ENCODE peak calls at places on chromosomes 16 and 17, in five cellular contexts. One of them, this sample, is unnamed. For H3K36me3 and H3K9me3, the result is how much of the 10 kb centered on the place peaks cover.

GRCh38 chr16:23296994-23297393 is 5.1 kb upstream of the SCNN1B start:
- DNase-seq in CD8-positive, alpha-beta memory T cell: no peak
- DNase-seq in fibroblast of lung: no peak
- DNase-seq in ascending aorta: no peak
- DNase-seq in MM.1S: peak
- DNase-seq in this sample: no peak

GRCh38 chr17:30290696-30291570 is 811 bp downstream of the BLMH start:
- DNase-seq in CD8-positive, alpha-beta memory T cell: peak
- DNase-seq in fibroblast of lung: peak
- DNase-seq in ascending aorta: no peak
- DNase-seq in MM.1S: peak
- DNase-seq in this sample: no peak

GRCh38 chr17:3796110-3796821 is 4.7 kb downstream of the ITGAE start:
- DNase-seq in CD8-positive, alpha-beta memory T cell: peak
- DNase-seq in fibroblast of lung: no peak
- DNase-seq in ascending aorta: peak
- DNase-seq in MM.1S: no peak
- DNase-seq in this sample: no peak

GRCh38 chr17:1577186-1577585 is 14.6 kb upstream of the PITPNA start:
- DNase-seq in CD8-positive, alpha-beta memory T cell: no peak
- DNase-seq in fibroblast of lung: peak
- DNase-seq in ascending aorta: peak
- DNase-seq in MM.1S: no peak
- DNase-seq in this sample: no peak

GRCh38 chr17:68441064-68441770 is 16.1 kb downstream of the WIPI1 start:
- DNase-seq in CD8-positive, alpha-beta memory T cell: no peak
- DNase-seq in fibroblast of lung: no peak
- DNase-seq in ascending aorta: no peak
- DNase-seq in MM.1S: no peak
- DNase-seq in this sample: no peak

GRCh38 chr17:45646288-45646988 is 137.7 kb upstream of the CRHR1 start:
- DNase-seq in CD8-positive, alpha-beta memory T cell: no peak
- DNase-seq in fibroblast of lung: no peak
- DNase-seq in ascending aorta: no peak
- DNase-seq in MM.1S: no peak
- DNase-seq in this sample: no peak

GRCh38 chr17:38727661-38728220 is 2.4 kb upstream of the CISD3 start:
- DNase-seq in CD8-positive, alpha-beta memory T cell: peak
- DNase-seq in fibroblast of lung: no peak
- DNase-seq in ascending aorta: no peak
- DNase-seq in MM.1S: no peak
- DNase-seq in this sample: no peak

GRCh38 chr17:12596961-12597360 is 68.7 kb upstream of the MYOCD start:
- DNase-seq in CD8-positive, alpha-beta memory T cell: no peak
- DNase-seq in fibroblast of lung: no peak
- DNase-seq in ascending aorta: no peak
- DNase-seq in MM.1S: no peak
- DNase-seq in this sample: no peak

GRCh38 chr17:18916816-18917496 is 35.0 kb upstream of the SLC5A10 start:
- DNase-seq in CD8-positive, alpha-beta memory T cell: no peak
- DNase-seq in fibroblast of lung: no peak
- DNase-seq in ascending aorta: no peak
- DNase-seq in MM.1S: no peak
- DNase-seq in this sample: no peak

GRCh38 chr16:10538583-10538982 is 41.8 kb downstream of the EMP2 start:
- DNase-seq in CD8-positive, alpha-beta memory T cell: no peak
- DNase-seq in fibroblast of lung: no peak
- DNase-seq in ascending aorta: no peak
- DNase-seq in MM.1S: no peak
- DNase-seq in this sample: no peak

GRCh38 chr16:81626181-81626674 is 152.9 kb upstream of the PLCG2 start:
- DNase-seq in CD8-positive, alpha-beta memory T cell: no peak
- DNase-seq in fibroblast of lung: no peak
- DNase-seq in ascending aorta: no peak
- DNase-seq in MM.1S: no peak
- DNase-seq in this sample: no peak

GRCh38 chr16:14291941-14292825 is 221.1 kb downstream of the MRTFB start:
- DNase-seq in CD8-positive, alpha-beta memory T cell: no peak
- DNase-seq in fibroblast of lung: no peak
- DNase-seq in ascending aorta: no peak
- DNase-seq in MM.1S: no peak
- DNase-seq in this sample: no peak

GRCh38 chr17:21129023-21129681 is 2.4 kb downstream of the DHRS7B start:
- DNase-seq in CD8-positive, alpha-beta memory T cell: no peak
- DNase-seq in fibroblast of lung: peak
- DNase-seq in ascending aorta: no peak
- DNase-seq in MM.1S: no peak
- DNase-seq in this sample: no peak

GRCh38 chr17:62085511-62086408 is 20.7 kb upstream of the MED13 start:
- DNase-seq in CD8-positive, alpha-beta memory T cell: no peak
- DNase-seq in fibroblast of lung: no peak
- DNase-seq in ascending aorta: no peak
- DNase-seq in MM.1S: no peak
- DNase-seq in this sample: no peak

GRCh38 chr17:39167492-39167891 is 1.5 kb upstream of the ARL5C start:
- DNase-seq in CD8-positive, alpha-beta memory T cell: no peak
- DNase-seq in fibroblast of lung: peak
- DNase-seq in ascending aorta: no peak
- DNase-seq in MM.1S: peak
- DNase-seq in this sample: no peak

GRCh38 chr17:19238167-19238505 is 970 bp downstream of the EPN2 start:
- DNase-seq in CD8-positive, alpha-beta memory T cell: no peak
- DNase-seq in fibroblast of lung: no peak
- DNase-seq in ascending aorta: no peak
- DNase-seq in MM.1S: peak
- DNase-seq in this sample: no peak

GRCh38 chr17:39822051-39822450 is 42.1 kb downstream of the IKZF3 start:
- DNase-seq in CD8-positive, alpha-beta memory T cell: no peak
- DNase-seq in fibroblast of lung: no peak
- DNase-seq in ascending aorta: no peak
- DNase-seq in MM.1S: no peak
- DNase-seq in this sample: no peak

GRCh38 chr17:17500999-17501605 is 4.9 kb upstream of the RASD1 start:
- DNase-seq in CD8-positive, alpha-beta memory T cell: no peak
- DNase-seq in fibroblast of lung: no peak
- DNase-seq in ascending aorta: no peak
- DNase-seq in MM.1S: peak
- DNase-seq in this sample: no peak

GRCh38 chr17:7204828-7205461 is 14.7 kb downstream of the DLG4 start:
- DNase-seq in CD8-positive, alpha-beta memory T cell: peak
- DNase-seq in fibroblast of lung: peak
- DNase-seq in ascending aorta: peak
- DNase-seq in MM.1S: peak
- DNase-seq in this sample: no peak

DNA sequence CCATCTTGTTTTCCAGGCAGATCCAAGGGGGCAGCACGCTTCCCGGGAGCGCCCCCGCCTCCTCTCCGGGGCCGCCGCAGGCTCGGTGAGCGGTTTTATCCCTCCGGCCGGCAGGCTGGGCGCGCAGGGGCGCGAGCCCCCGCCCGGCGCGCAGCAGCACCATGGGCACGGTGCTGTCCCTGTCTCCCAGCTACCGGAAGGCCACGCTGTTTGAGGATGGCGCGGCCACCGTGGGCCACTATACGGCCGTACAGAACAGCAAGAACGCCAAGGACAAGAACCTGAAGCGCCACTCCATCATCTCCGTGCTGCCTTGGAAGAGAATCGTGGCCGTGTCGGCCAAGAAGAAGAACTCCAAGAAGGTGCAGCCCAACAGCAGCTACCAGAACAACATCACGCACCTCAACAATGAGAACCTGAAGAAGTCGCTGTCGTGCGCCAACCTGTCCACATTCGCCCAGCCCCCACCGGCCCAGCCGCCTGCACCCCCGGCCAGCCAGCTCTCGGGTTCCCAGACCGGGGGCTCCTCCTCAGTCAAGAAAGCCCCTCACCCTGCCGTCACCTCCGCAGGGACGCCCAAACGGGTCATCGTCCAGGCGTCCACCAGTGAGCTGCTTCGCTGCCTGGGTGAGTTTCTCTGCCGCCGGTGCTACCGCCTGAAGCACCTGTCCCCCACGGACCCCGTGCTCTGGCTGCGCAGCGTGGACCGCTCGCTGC is 825 bp downstream of the CDK5R1 start:
- DNase-seq in CD8-positive, alpha-beta memory T cell: no peak
- DNase-seq in fibroblast of lung: peak
- DNase-seq in ascending aorta: no peak
- DNase-seq in MM.1S: no peak
- DNase-seq in this sample: no peak
- H3K4me3 ChIP-seq in CD8-positive, alpha-beta memory T cell: peak
- H3K4me3 ChIP-seq in fibroblast of lung: peak
- H3K4me3 ChIP-seq in ascending aorta: peak
- H3K4me3 ChIP-seq in MM.1S: peak
- H3K4me3 ChIP-seq in this sample: peak

GRCh38 chr16:21622545-21622944 is 23.2 kb downstream of the METTL9 start:
- DNase-seq in CD8-positive, alpha-beta memory T cell: no peak
- DNase-seq in fibroblast of lung: no peak
- DNase-seq in ascending aorta: no peak
- DNase-seq in MM.1S: no peak
- DNase-seq in this sample: no peak
- H3K36me3 ChIP-seq in CD8-positive, alpha-beta memory T cell: under half
- H3K36me3 ChIP-seq in fibroblast of lung: under half
- H3K36me3 ChIP-seq in ascending aorta: under half
- H3K36me3 ChIP-seq in MM.1S: under half
- H3K36me3 ChIP-seq in this sample: under half

DNA sequence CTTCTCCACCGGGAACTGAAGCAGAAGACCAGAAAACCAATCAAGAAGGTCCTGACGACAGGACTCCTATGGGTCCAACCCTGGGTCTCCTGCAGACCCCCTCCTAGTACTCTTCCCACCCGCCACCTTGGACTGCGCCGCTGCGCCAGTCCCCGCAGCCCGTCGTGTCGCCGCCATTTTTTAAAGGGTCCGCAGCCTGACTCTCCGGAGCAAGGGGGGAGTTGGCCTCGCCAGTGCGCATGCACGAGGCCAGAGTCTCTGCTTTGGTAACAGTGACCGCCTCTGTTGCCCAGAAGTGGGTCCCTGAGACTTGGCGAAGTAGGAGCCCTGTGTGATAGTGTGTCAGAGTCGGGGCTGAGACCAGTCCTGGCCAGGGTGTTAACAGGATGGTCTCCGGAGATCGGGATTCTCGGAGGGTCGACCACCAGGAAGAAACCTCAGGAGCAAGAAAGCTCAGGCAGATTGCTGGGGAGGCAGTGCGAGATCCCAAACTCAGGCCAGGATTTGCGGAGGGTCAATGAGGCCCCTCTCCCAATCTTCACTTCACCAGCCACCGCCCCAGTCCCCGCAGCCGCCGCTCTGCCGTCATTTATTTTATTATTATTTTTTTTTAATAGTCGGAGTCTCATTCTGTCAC is 612.5 kb downstream of the KCNJ18 start:
- DNase-seq in CD8-positive, alpha-beta memory T cell: no peak
- DNase-seq in fibroblast of lung: no peak
- DNase-seq in ascending aorta: no peak
- DNase-seq in MM.1S: no peak
- DNase-seq in this sample: no peak
- H3K9me3 ChIP-seq in CD8-positive, alpha-beta memory T cell: under half
- H3K9me3 ChIP-seq in fibroblast of lung: under half
- H3K9me3 ChIP-seq in ascending aorta: under half
- H3K9me3 ChIP-seq in MM.1S: under half
- H3K9me3 ChIP-seq in this sample: under half

GRCh38 chr16:73083271-73083670 is 35.3 kb upstream of the ZFHX3 start:
- DNase-seq in CD8-positive, alpha-beta memory T cell: no peak
- DNase-seq in fibroblast of lung: no peak
- DNase-seq in ascending aorta: no peak
- DNase-seq in MM.1S: no peak
- DNase-seq in this sample: no peak
- H3K4me3 ChIP-seq in CD8-positive, alpha-beta memory T cell: no peak
- H3K4me3 ChIP-seq in fibroblast of lung: no peak
- H3K4me3 ChIP-seq in ascending aorta: no peak
- H3K4me3 ChIP-seq in MM.1S: no peak
- H3K4me3 ChIP-seq in this sample: no peak

DNA sequence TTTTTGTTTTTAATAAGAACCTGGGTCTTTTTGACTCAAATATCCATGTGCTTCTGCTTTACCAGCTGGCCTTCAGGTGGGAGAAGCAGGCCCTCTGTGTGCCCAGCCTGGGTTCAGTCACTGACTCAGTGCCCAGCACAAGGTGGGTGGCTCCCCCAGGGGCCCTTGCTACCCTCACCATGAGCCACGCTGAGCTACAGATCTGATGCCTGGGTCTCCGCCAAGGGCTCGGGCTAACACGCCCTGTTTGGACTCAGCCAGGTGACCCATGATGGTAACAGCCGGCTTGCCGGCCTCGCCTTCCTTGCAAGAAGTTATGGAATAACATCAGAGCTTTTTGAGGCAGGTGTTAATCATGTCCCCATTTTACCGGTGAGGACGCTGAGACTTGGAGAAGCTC is 109.5 kb upstream of the NLRP1 start:
- DNase-seq in CD8-positive, alpha-beta memory T cell: no peak
- DNase-seq in fibroblast of lung: no peak
- DNase-seq in ascending aorta: no peak
- DNase-seq in MM.1S: no peak
- DNase-seq in this sample: no peak
- H3K36me3 ChIP-seq in CD8-positive, alpha-beta memory T cell: under half
- H3K36me3 ChIP-seq in fibroblast of lung: under half
- H3K36me3 ChIP-seq in ascending aorta: under half
- H3K36me3 ChIP-seq in MM.1S: under half
- H3K36me3 ChIP-seq in this sample: under half

GRCh38 chr17:73865825-73866224 is 221.6 kb upstream of the SDK2 start:
- DNase-seq in CD8-positive, alpha-beta memory T cell: no peak
- DNase-seq in fibroblast of lung: no peak
- DNase-seq in ascending aorta: no peak
- DNase-seq in MM.1S: no peak
- DNase-seq in this sample: no peak
- H3K9me3 ChIP-seq in CD8-positive, alpha-beta memory T cell: under half
- H3K9me3 ChIP-seq in fibroblast of lung: under half
- H3K9me3 ChIP-seq in ascending aorta: under half
- H3K9me3 ChIP-seq in MM.1S: under half
- H3K9me3 ChIP-seq in this sample: under half

This sample was measured in vagina.